ENCODE peak calls at places on chromosomes 1 and 21, in ten cellular contexts. L is GM10248, M is GM20000, W is HFFc6, F is stomach, N is AG04450, T is BJ, I is esophagus squamous epithelium, V is endothelial cell of umbilical vein, H is Calu3. K is an unnamed sample.

GRCh38 chr1:229370601-229371021 is 27.8 kb upstream of the CCSAP start:
- DNase-seq in L (no peak), M (no peak), W (no peak), F (no peak), N (no peak), T (no peak), I (no peak), V (no peak), H (no peak), K (peak)

GRCh38 chr1:11768821-11769220 is 6.8 kb downstream of the C1orf167 start:
- DNase-seq in L (no peak), M (no peak), W (no peak), F (no peak), N (no peak), T (no peak), I (no peak), V (peak), H (no peak), K (no peak)

GRCh38 chr1:171487038-171487437 is 1.7 kb downstream of the PRRC2C start:
- DNase-seq in L (no peak), M (no peak), W (no peak), F (no peak), N (no peak), T (no peak), I (no peak), V (no peak), H (no peak), K (no peak)

GRCh38 chr1:53687886-53688285 is 51.1 kb downstream of the GLIS1 start:
- DNase-seq in L (no peak), M (no peak), W (no peak), F (no peak), N (no peak), T (no peak), I (no peak), V (no peak), H (no peak), K (no peak)

GRCh38 chr1:189596197-189596596 is 881.5 kb downstream of the BRINP3 start:
- DNase-seq in L (no peak), M (no peak), W (no peak), F (no peak), N (no peak), T (no peak), I (no peak), V (peak), H (no peak), K (no peak)

GRCh38 chr21:16891821-16892220 is 621.0 kb upstream of the CXADR start:
- DNase-seq in L (no peak), M (no peak), W (peak), F (no peak), N (peak), T (peak), I (no peak), V (peak), H (peak), K (no peak)

GRCh38 chr1:198179556-198179981 is 22.8 kb downstream of the NEK7 start:
- DNase-seq in L (no peak), M (no peak), W (no peak), F (no peak), N (no peak), T (no peak), I (no peak), V (no peak), H (no peak), K (no peak)

GRCh38 chr1:165356876-165357275 is 361 bp upstream of the LMX1A start:
- DNase-seq in L (no peak), M (no peak), W (no peak), F (no peak), N (no peak), T (no peak), I (no peak), V (no peak), H (no peak), K (no peak)

GRCh38 chr1:177945943-177946650 is 23.8 kb downstream of the SEC16B start:
- DNase-seq in L (peak), M (peak), W (peak), F (peak), N (no peak), T (no peak), I (no peak), V (peak), H (peak), K (peak)

GRCh38 chr21:42651515-42652401 is 1.7 kb upstream of the PDE9A start:
- DNase-seq in L (no peak), M (peak), W (no peak), F (no peak), N (no peak), T (no peak), I (no peak), V (no peak), H (peak), K (peak)

GRCh38 chr1:167043752-167044488 is 46.3 kb downstream of the GPA33 start:
- DNase-seq in L (peak), M (peak), W (no peak), F (peak), N (no peak), T (no peak), I (no peak), V (no peak), H (peak), K (peak)

GRCh38 chr1:85146972-85147359 is 53.9 kb downstream of the SYDE2 start:
- DNase-seq in L (no peak), M (no peak), W (peak), F (no peak), N (no peak), T (no peak), I (no peak), V (no peak), H (no peak), K (no peak)

GRCh38 chr1:174032823-174033222 is 10.7 kb upstream of the RC3H1 start:
- DNase-seq in L (no peak), M (no peak), W (no peak), F (no peak), N (no peak), T (no peak), I (no peak), V (no peak), H (no peak), K (no peak)

GRCh38 chr1:24374891-24375786 is 38.4 kb downstream of the STPG1 start:
- DNase-seq in L (no peak), M (no peak), W (no peak), F (no peak), N (no peak), T (no peak), I (no peak), V (no peak), H (no peak), K (no peak)

GRCh38 chr1:113978863-113979702 is at the start of gene OLFML3:
- DNase-seq in L (peak), M (peak), W (peak), F (peak), N (peak), T (peak), I (no peak), V (peak), H (peak), K (peak)

GRCh38 chr1:59556802-59557548 is 257.8 kb upstream of the HOOK1 start:
- DNase-seq in L (no peak), M (no peak), W (no peak), F (no peak), N (no peak), T (no peak), I (no peak), V (no peak), H (peak), K (no peak)

GRCh38 chr21:15742052-15742451 is 12.3 kb downstream of the USP25 start:
- DNase-seq in L (no peak), M (no peak), W (no peak), F (no peak), N (no peak), T (no peak), I (no peak), V (peak), H (no peak), K (no peak)

GRCh38 chr1:226821719-226822085 is 48.7 kb upstream of the PSEN2 start:
- DNase-seq in L (no peak), M (no peak), W (no peak), F (no peak), N (peak), T (no peak), I (no peak), V (peak), H (no peak), K (no peak)

GRCh38 chr21:43919283-43919682 is 54.3 kb downstream of the AGPAT3 start:
- DNase-seq in L (no peak), M (no peak), W (no peak), F (no peak), N (no peak), T (no peak), I (no peak), V (no peak), H (no peak), K (no peak)

GRCh38 chr1:37399205-37399604 is 75.2 kb upstream of the ZC3H12A start:
- DNase-seq in L (no peak), M (no peak), W (no peak), F (no peak), N (no peak), T (no peak), I (no peak), V (no peak), H (no peak), K (no peak)

GRCh38 chr1:33654267-33654832 is 181.9 kb downstream of the ZSCAN20 start:
- DNase-seq in L (no peak), M (no peak), W (peak), F (no peak), N (no peak), T (no peak), I (no peak), V (no peak), H (peak), K (no peak)

GRCh38 chr1:7470904-7471638 is 300.0 kb upstream of the VAMP3 start:
- DNase-seq in L (no peak), M (no peak), W (peak), F (peak), N (peak), T (peak), I (no peak), V (peak), H (peak), K (no peak)

GRCh38 chr1:176183618-176184017 is 23.5 kb downstream of the COP1 start:
- DNase-seq in L (no peak), M (no peak), W (no peak), F (no peak), N (no peak), T (no peak), I (no peak), V (no peak), H (no peak), K (no peak)

GRCh38 chr1:68346192-68346808 is 103.5 kb downstream of the RPE65 start:
- DNase-seq in L (no peak), M (peak), W (no peak), F (no peak), N (no peak), T (no peak), I (no peak), V (peak), H (no peak), K (peak)
- TF ChIP-seq CTCF in L (peak), M (no peak), W (peak), F (no peak), N (peak), T (peak), I (peak), V (peak), H (peak), K (peak)

DNA sequence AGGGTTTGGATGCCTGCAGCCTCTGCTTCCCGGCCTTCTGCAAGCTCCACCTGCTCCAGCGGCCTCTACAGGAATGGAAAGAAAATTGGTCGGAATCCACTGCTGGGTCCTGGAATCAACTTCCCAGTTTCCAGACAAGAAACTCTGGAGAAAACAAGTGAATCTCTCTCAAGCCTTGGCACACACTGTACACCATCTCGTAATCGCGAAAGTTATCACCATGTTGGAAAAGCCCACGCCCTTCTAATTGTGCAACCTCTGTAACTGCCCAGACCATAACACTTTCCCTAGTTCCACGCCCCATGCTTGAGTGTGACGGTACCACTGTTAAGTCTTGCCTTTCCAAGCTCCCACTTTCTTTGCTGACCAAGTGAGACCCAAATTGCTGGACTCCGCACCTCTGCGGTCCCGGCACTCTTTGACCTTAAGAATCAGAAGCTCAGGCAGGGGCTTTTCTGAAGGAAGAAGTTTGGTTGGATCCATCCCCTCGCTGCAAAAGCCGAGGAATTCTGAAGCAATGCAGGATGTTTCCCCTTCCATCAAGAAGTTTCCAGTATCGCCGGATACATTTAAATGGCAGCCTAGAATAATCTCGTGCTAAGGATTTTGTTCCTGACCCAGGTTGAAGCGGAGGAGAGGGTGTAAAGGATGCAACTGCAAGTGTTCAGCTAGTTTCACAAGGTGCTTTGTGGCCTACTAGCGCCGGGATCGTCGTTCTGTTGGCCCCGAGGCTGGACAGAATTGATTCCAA is 6.2 kb downstream of the NR5A2 start:
- DNase-seq in L (no peak), M (no peak), W (no peak), F (no peak), N (no peak), T (no peak), I (no peak), V (no peak), H (no peak), K (no peak)
- TF ChIP-seq CTCF in L (no peak), M (no peak), W (no peak), F (no peak), N (peak), T (no peak), I (no peak), V (no peak), H (no peak), K (no peak)

GRCh38 chr1:14976260-14976659 is 177.3 kb upstream of the TMEM51 start:
- DNase-seq in L (no peak), M (no peak), W (no peak), F (no peak), N (no peak), T (no peak), I (no peak), V (no peak), H (no peak), K (no peak)
- TF ChIP-seq CTCF in L (no peak), M (no peak), W (no peak), F (no peak), N (no peak), T (no peak), I (no peak), V (no peak), H (no peak), K (no peak)

GRCh38 chr1:217495249-217495648 is 135.6 kb downstream of the GPATCH2 start:
- DNase-seq in L (peak), M (peak), W (no peak), F (no peak), N (no peak), T (no peak), I (no peak), V (no peak), H (no peak), K (peak)

GRCh38 chr1:217494767-217495166 is 136.1 kb downstream of the GPATCH2 start:
- DNase-seq in L (peak), M (peak), W (no peak), F (no peak), N (no peak), T (no peak), I (no peak), V (no peak), H (no peak), K (peak)

GRCh38 chr1:217498209-217498608 is 132.7 kb downstream of the GPATCH2 start:
- DNase-seq in L (no peak), M (no peak), W (no peak), F (no peak), N (no peak), T (no peak), I (no peak), V (no peak), H (no peak), K (no peak)

GRCh38 chr1:217493290-217493689 is 137.6 kb downstream of the GPATCH2 start:
- DNase-seq in L (no peak), M (no peak), W (peak), F (no peak), N (no peak), T (no peak), I (no peak), V (no peak), H (no peak), K (no peak)
- TF ChIP-seq CTCF in L (no peak), M (no peak), W (no peak), F (no peak), N (no peak), T (no peak), I (no peak), V (no peak), H (no peak), K (no peak)

DNA sequence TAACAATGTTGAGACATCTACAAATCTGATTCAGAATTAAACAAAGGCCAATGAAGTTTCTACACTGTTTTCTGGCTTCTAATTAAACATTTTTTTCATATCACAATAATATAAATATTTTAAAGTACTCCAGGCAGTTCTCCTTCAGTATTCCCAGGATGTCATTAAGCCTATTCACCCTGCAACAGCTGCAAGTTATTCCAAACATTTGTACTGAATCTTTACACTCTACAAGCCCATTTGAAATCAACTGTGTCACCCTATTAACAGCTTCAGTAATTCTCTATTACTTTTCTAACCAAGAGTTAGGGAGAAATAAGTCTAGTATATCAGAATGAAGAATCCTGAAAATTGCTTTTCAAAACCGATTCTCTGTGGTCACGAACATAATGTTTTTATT is 124.6 kb downstream of the OLFML2B start:
- DNase-seq in L (no peak), M (no peak), W (no peak), F (no peak), N (no peak), T (no peak), I (no peak), V (no peak), H (no peak), K (no peak)
- TF ChIP-seq CTCF in L (no peak), M (no peak), W (no peak), F (no peak), N (no peak), T (no peak), I (no peak), V (no peak), H (no peak), K (no peak)

GRCh38 chr1:169928438-169929209 is 34.9 kb upstream of the SCYL3 start:
- DNase-seq in L (no peak), M (no peak), W (peak), F (no peak), N (peak), T (no peak), I (no peak), V (peak), H (no peak), K (no peak)

GRCh38 chr1:169925505-169926482 is 32.1 kb upstream of the SCYL3 start:
- DNase-seq in L (no peak), M (no peak), W (peak), F (no peak), N (no peak), T (no peak), I (no peak), V (no peak), H (no peak), K (no peak)

GRCh38 chr1:169924829-169925228 is 31.1 kb upstream of the SCYL3 start:
- DNase-seq in L (no peak), M (no peak), W (no peak), F (no peak), N (no peak), T (no peak), I (no peak), V (no peak), H (no peak), K (no peak)

GRCh38 chr1:169931795-169932195 is 38.1 kb upstream of the SCYL3 start:
- DNase-seq in L (no peak), M (no peak), W (peak), F (no peak), N (no peak), T (no peak), I (no peak), V (no peak), H (no peak), K (no peak)

GRCh38 chr1:169929210-169929526 is 35.5 kb upstream of the SCYL3 start:
- DNase-seq in L (no peak), M (no peak), W (no peak), F (no peak), N (no peak), T (no peak), I (no peak), V (no peak), H (no peak), K (no peak)
- TF ChIP-seq CTCF in L (no peak), M (no peak), W (peak), F (no peak), N (no peak), T (no peak), I (peak), V (no peak), H (no peak), K (no peak)

DNA sequence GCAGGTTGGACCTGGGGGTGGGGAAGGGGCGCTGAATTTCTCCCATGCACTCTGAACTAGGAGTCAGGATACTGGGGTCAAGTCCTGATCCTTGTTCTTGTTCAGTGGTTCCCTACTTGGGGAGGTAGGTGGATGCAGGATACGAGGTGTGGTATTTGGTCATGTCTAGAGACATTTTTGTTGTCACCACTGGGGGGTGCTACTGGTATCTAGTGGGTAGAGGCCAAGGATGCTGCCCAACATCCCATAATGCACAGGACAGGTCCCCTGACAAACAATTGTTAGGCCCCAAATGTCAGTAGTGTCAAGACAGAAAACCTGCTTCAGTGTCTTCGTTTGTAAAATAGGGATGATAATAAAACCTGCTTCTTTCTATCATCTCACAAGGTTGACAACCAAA is 259.0 kb upstream of the FOXD3 start:
- DNase-seq in L (peak), M (no peak), W (no peak), F (no peak), N (no peak), T (no peak), I (no peak), V (no peak), H (peak), K (no peak)
- TF ChIP-seq CTCF in L (peak), M (peak), W (no peak), F (no peak), N (no peak), T (no peak), I (no peak), V (peak), H (peak), K (peak)

GRCh38 chr1:218674280-218674773 is 329.2 kb downstream of the TGFB2 start:
- DNase-seq in L (no peak), M (no peak), W (peak), F (no peak), N (peak), T (peak), I (no peak), V (peak), H (peak), K (no peak)
- TF ChIP-seq CTCF in L (no peak), M (no peak), W (peak), F (no peak), N (no peak), T (no peak), I (no peak), V (peak), H (no peak), K (no peak)